ENCODE peak calls at places on chromosomes 4 and X, in eight cellular contexts. V is lower lobe of right lung, A is adrenal gland, K is testis, U is OCI-LY7, Z is Karpas-422, Y is ovary, N is K562. X is an unnamed sample. For H3K4me1, the result is how much of the 10 kb centered on the place peaks cover.

GRCh38 chrX:15349046-15349445 is 13.7 kb upstream of the PIGA start:
- DNase-seq in K (peak), Y (no peak), A (peak), U (peak), N (peak), V (no peak), Z (peak), X (peak)

GRCh38 chr4:165905405-165906027 is 32.5 kb downstream of the TLL1 start:
- DNase-seq in U (no peak), A (no peak), Z (no peak), N (no peak), K (no peak), V (no peak), Y (no peak), X (no peak)

GRCh38 chr4:101348367-101348827 is 1.1 kb upstream of the PPP3CA start:
- DNase-seq in A (no peak), K (peak), Z (no peak), N (no peak), U (no peak), V (no peak), Y (no peak), X (no peak)

GRCh38 chr4:39349326-39349725 is 16.8 kb downstream of the RFC1 start:
- DNase-seq in U (no peak), K (no peak), A (no peak), Z (no peak), N (no peak), V (no peak), Y (no peak), X (no peak)

GRCh38 chr4:26022346-26022891 is 108.4 kb downstream of the SMIM20 start:
- DNase-seq in A (no peak), Z (no peak), K (peak), V (no peak), Y (no peak), N (no peak), U (no peak), X (peak)

GRCh38 chr4:99301376-99302164 is 10.8 kb upstream of the ADH1A start:
- DNase-seq in V (no peak), Y (no peak), A (no peak), Z (no peak), K (no peak), N (no peak), U (no peak), X (no peak)

GRCh38 chr4:61911313-61911756 is 711.2 kb downstream of the ADGRL3 start:
- DNase-seq in K (no peak), N (no peak), U (no peak), Z (no peak), Y (no peak), V (no peak), A (no peak), X (no peak)

GRCh38 chr4:140137654-140138053 is 16.3 kb downstream of the MAML3 start:
- DNase-seq in U (no peak), K (no peak), A (no peak), Z (no peak), Y (no peak), N (no peak), V (no peak), X (no peak)

GRCh38 chr4:978957-979701 is 5.8 kb upstream of the DGKQ start:
- DNase-seq in U (no peak), A (no peak), Y (no peak), Z (no peak), K (no peak), N (no peak), V (no peak), X (no peak)

GRCh38 chr4:124179521-124180186 is 532.9 kb downstream of the ANKRD50 start:
- DNase-seq in Z (no peak), K (no peak), U (no peak), N (no peak), A (no peak), Y (no peak), V (no peak), X (no peak)

GRCh38 chr4:184444215-184444952 is 30.0 kb downstream of the IRF2 start:
- DNase-seq in U (no peak), N (no peak), Y (no peak), A (no peak), V (no peak), K (no peak), Z (no peak), X (no peak)
- H3K27ac ChIP-seq in U (no peak), N (no peak), Y (no peak), A (peak), V (no peak), K (no peak), Z (no peak), X (no peak)

DNA sequence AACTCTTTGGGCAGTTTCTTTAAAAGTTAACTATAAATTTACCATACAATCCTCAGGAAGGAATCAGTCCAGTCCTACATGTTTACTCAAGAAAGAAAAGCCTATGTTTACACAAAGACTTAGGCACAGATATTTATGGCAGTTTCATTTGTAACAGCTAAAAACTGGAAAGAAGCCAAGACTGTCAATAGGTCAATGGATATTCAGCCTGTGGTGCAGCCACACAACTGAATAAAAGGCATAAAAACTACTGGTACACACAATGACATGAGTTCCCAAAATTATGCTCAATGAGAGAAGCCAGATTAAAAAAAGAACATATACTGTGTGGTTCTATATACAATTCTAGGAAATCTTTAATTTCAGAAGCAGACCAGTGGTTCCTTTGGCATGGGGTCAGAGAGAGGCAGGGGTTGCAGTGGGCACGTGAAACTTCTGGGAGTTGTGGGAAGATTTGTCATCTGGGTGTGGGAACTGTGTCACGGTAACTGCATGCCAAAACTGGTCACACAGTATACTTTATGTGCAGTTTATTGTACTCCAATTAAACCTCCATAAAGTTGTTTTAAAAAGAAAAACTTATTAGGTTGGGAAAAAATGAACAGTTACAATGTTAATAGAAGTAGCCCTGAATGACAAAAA is 26.8 kb upstream of the STS start:
- DNase-seq in V (no peak), N (no peak), Y (no peak), K (no peak), U (no peak), A (no peak), Z (no peak), X (peak)
- H3K4me1 ChIP-seq in V (under half), N (under half), Y (under half), K (under half), U (half or more), A (under half), Z (half or more), X (under half)

GRCh38 chr4:2486981-2487380 is 18.1 kb downstream of the RNF4 start:
- DNase-seq in Y (no peak), V (no peak), Z (no peak), K (no peak), N (no peak), A (no peak), U (no peak), X (no peak)

GRCh38 chr4:2482693-2483092 is 13.8 kb downstream of the RNF4 start:
- DNase-seq in N (no peak), A (peak), Z (peak), V (no peak), K (peak), U (peak), Y (peak), X (no peak)

GRCh38 chr4:2483237-2483636 is 14.3 kb downstream of the RNF4 start:
- DNase-seq in A (no peak), N (no peak), U (no peak), K (no peak), V (no peak), Y (no peak), Z (no peak), X (no peak)

GRCh38 chr4:2484169-2484568 is 15.3 kb downstream of the RNF4 start:
- DNase-seq in K (no peak), N (no peak), Z (peak), V (no peak), Y (no peak), U (peak), A (no peak), X (no peak)

DNA sequence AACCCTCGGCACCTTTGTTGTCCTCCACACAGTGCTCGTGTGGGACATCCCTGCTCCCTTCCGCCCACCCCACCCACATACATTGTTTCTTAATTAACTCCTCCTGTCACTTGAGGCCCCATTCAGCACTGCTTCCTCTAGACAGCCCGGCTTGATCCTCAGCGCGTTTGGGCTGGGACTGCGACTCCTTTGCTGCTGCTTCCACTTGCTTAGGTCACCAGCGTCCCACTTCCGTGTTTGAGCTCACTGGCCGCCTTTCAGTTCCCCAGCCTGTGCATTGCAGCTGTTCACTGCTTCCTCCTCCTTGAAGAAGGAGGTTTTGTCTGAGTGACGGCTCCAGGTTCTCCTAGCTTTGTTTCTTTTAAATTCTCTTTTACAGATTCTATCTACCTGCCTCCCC is 16.1 kb downstream of the RNF4 start:
- DNase-seq in Z (peak), V (peak), N (no peak), A (peak), K (peak), Y (peak), U (peak), X (peak)
- H3K27ac ChIP-seq in Z (peak), V (peak), N (peak), A (peak), K (no peak), Y (no peak), U (peak), X (peak)

GRCh38 chr4:177012918-177013545 is 220.3 kb upstream of the VEGFC start:
- DNase-seq in K (no peak), Y (no peak), U (no peak), Z (no peak), N (no peak), A (no peak), V (no peak), X (no peak)

GRCh38 chr4:177016541-177017141 is 223.9 kb upstream of the VEGFC start:
- DNase-seq in Y (no peak), Z (no peak), K (no peak), U (no peak), V (no peak), N (no peak), A (no peak), X (no peak)
- H3K4me1 ChIP-seq in Y (under half), Z (under half), K (under half), U (under half), V (under half), N (under half), A (under half), X (under half)

DNA sequence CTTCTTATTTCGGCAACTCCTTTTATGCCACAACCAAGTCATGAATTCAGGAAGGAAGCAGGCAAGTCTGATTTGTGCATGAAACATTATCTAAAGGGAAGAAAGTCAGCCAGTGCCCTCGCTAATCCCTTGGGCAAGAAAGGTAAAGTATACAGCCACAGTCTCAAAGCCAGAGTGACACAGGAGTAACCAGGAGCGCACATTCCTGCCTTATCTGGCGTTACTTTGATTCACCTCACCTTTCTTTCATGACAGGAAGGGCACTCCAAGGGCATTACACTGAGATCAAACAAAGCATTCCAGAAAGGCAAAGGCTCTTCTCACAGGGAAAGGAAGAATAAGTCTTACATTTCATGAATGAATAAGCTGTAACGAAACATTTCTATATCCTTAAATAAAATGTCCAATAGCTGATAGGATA is 38.8 kb downstream of the FAT1 start:
- DNase-seq in V (no peak), Z (no peak), Y (no peak), U (no peak), A (no peak), K (no peak), N (no peak), X (no peak)
- H3K27ac ChIP-seq in V (no peak), Z (no peak), Y (no peak), U (no peak), A (no peak), K (no peak), N (no peak), X (no peak)

GRCh38 chr4:84804126-84804525 is 162.4 kb downstream of the WDFY3 start:
- DNase-seq in A (no peak), N (no peak), U (no peak), K (no peak), Z (no peak), Y (no peak), V (no peak), X (no peak)

GRCh38 chr4:84803720-84804119 is 162.8 kb downstream of the WDFY3 start:
- DNase-seq in V (no peak), N (no peak), Y (no peak), K (no peak), A (no peak), Z (no peak), U (no peak), X (no peak)

GRCh38 chr4:84803121-84803520 is 163.4 kb downstream of the WDFY3 start:
- DNase-seq in N (no peak), Z (no peak), A (no peak), V (no peak), U (no peak), Y (no peak), K (no peak), X (no peak)

GRCh38 chr4:84809946-84810345 is 156.5 kb downstream of the WDFY3 start:
- DNase-seq in Z (no peak), K (no peak), A (no peak), V (no peak), N (no peak), Y (no peak), U (no peak), X (no peak)

GRCh38 chr4:84808332-84808731 is 158.2 kb downstream of the WDFY3 start:
- DNase-seq in V (no peak), Y (no peak), U (no peak), Z (no peak), A (no peak), N (no peak), K (no peak), X (no peak)
- H3K4me1 ChIP-seq in V (under half), Y (under half), U (under half), Z (under half), A (under half), N (under half), K (under half), X (under half)

X was measured in SJCRH30.